ENCODE peak calls at places on chromosomes 11 and 22, in four cellular contexts. L is activated B cell treated with CpG ODN at 0.5 μM for 24 hours, Z is transverse colon, U is right atrium auricular region. J is an unnamed sample.

GRCh38 chr22:30234786-30235470 is 11.6 kb downstream of the LIF start:
- DNase-seq in L (no peak), Z (no peak), U (no peak), J (no peak)

GRCh38 chr11:70307176-70307575 is 36.7 kb downstream of the PPFIA1 start:
- DNase-seq in L (no peak), Z (no peak), U (no peak), J (no peak)

GRCh38 chr11:100824041-100824440 is 137.0 kb downstream of the ARHGAP42 start:
- DNase-seq in L (no peak), Z (no peak), U (no peak), J (no peak)

GRCh38 chr22:49853981-49854791 is 542 bp downstream of the ZBED4 start:
- DNase-seq in L (peak; percentile 38), Z (peak; percentile 50), U (no peak), J (no peak)

GRCh38 chr11:57567210-57567511 is 311 bp downstream of the UBE2L6 start:
- DNase-seq in L (no peak), Z (peak; percentile 34), U (no peak), J (peak; percentile 40)

GRCh38 chr11:48103621-48104561 is 112.7 kb upstream of the OR4B1 start:
- DNase-seq in L (no peak), Z (peak; percentile 51), U (peak; percentile 47), J (no peak)

GRCh38 chr22:28369849-28370248 is 309.8 kb downstream of the TTC28 start:
- DNase-seq in L (no peak), Z (peak; percentile 10), U (no peak), J (no peak)

GRCh38 chr11:118398797-118399564 is 2.4 kb upstream of the ATP5MG start:
- DNase-seq in L (no peak), Z (no peak), U (no peak), J (no peak)

GRCh38 chr11:26143553-26144308 is 188.2 kb upstream of the ANO3 start:
- DNase-seq in L (no peak), Z (no peak), U (no peak), J (no peak)

GRCh38 chr11:126978911-126979310 is 21.7 kb downstream of the KIRREL3 start:
- DNase-seq in L (no peak), Z (no peak), U (no peak), J (no peak)

GRCh38 chr22:47847281-47847890 is 1084.9 kb downstream of the TBC1D22A start:
- DNase-seq in L (no peak), Z (no peak), U (peak; percentile 36), J (no peak)

GRCh38 chr11:30481385-30481784 is 104.8 kb downstream of the MPPED2 start:
- DNase-seq in L (no peak), Z (no peak), U (no peak), J (no peak)

GRCh38 chr11:118789501-118790356 is 1.2 kb downstream of the DDX6 start:
- DNase-seq in L (no peak), Z (no peak), U (no peak), J (peak; percentile 38)

GRCh38 chr11:60307507-60308195 is 19.4 kb upstream of the MS4A6E start:
- DNase-seq in L (no peak), Z (no peak), U (no peak), J (no peak)

GRCh38 chr22:36383110-36383581 is 4.6 kb downstream of the MYH9 start:
- DNase-seq in L (no peak), Z (peak; percentile 83), U (no peak), J (peak; percentile 71)

GRCh38 chr11:57498540-57498939 is 17.0 kb downstream of the SLC43A1 start:
- DNase-seq in L (no peak), Z (no peak), U (no peak), J (no peak)

GRCh38 chr22:49324527-49325491 is 502.9 kb downstream of the BRD1 start:
- DNase-seq in L (no peak), Z (no peak), U (peak; percentile 46), J (no peak)

GRCh38 chr22:38415046-38415445 is 40.0 kb downstream of the KCNJ4 start:
- DNase-seq in L (peak; percentile 12), Z (no peak), U (no peak), J (no peak)

GRCh38 chr22:38412435-38413084 is 42.4 kb downstream of the KCNJ4 start:
- DNase-seq in L (peak; percentile 45), Z (no peak), U (peak; percentile 57), J (peak; percentile 53)

GRCh38 chr22:38414009-38414395 is 41.0 kb downstream of the KCNJ4 start:
- DNase-seq in L (no peak), Z (no peak), U (no peak), J (no peak)

GRCh38 chr22:38411016-38411415 is 44.0 kb downstream of the KCNJ4 start:
- DNase-seq in L (no peak), Z (no peak), U (peak; percentile 30), J (no peak)

DNA sequence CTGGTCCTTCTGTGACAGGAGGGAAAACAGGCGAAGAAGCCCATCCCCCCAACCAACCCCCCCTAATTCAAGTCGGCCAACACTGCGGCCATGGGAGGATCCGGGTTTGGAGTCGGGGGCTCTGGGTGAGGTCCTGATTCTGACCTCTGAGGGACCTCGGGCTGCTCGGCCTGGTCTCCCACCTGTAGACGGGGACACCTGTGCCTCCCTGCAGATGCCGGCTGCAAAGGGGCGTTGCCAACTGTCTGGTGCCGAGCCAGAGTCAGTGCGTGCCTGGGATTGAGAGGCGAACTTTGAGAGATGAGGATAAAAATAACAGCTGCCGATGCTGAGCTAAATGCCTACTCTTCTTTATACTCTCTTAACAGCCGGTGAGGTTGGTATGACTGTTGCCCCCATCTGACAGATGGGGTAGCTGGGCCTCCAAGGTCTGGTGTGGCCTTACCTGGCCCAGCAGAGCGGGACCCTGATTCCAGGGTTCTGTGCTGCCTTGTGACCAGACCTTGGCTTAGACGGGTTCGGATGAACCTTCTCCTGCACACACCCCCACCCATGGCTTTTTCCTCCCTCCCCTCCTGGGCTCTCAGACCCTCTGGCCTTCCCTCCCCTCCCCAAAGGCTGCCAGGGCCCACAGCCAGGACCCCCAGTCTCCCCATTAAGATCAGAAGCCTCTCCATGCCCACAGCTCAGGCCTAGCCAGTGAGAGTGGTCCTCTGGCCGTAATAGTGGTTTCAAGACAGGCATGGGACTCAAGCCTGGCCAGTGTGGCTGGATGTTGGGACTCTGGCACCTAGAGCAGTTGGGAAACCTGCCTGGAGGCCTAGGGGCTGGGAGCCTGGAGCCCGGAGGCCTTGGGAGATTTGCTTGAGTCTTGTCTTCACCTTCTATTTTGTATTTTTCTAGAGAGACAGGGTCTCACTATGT is 41.7 kb downstream of the KCNJ4 start:
- DNase-seq in L (peak; percentile 11), Z (peak; percentile 46), U (no peak), J (no peak)
- TF ChIP-seq CTCF in L (no peak), Z (no peak), U (no peak), J (peak; percentile 9)

GRCh38 chr11:124938206-124938765 is 2.4 kb upstream of the HEPACAM start:
- DNase-seq in L (no peak), Z (no peak), U (no peak), J (no peak)

GRCh38 chr11:124937336-124937935 is 1.6 kb upstream of the HEPACAM start:
- DNase-seq in L (no peak), Z (no peak), U (no peak), J (no peak)

GRCh38 chr11:124935548-124936514 is at the start of gene HEPACAM:
- DNase-seq in L (no peak), Z (no peak), U (no peak), J (no peak)

GRCh38 chr11:124938970-124939369 is 3.1 kb upstream of the HEPACAM start:
- DNase-seq in L (no peak), Z (no peak), U (no peak), J (no peak)

GRCh38 chr11:124934862-124935547 is 842 bp downstream of the HEPACAM start:
- DNase-seq in L (no peak), Z (no peak), U (no peak), J (no peak)
- TF ChIP-seq CTCF in L (no peak), Z (no peak), U (no peak), J (no peak)

GRCh38 chr11:115409691-115410220 is 94.5 kb downstream of the CADM1 start:
- DNase-seq in L (no peak), Z (no peak), U (no peak), J (no peak)
- TF ChIP-seq CTCF in L (no peak), Z (no peak), U (no peak), J (no peak)

GRCh38 chr11:96338910-96339703 is 3.9 kb downstream of the MAML2 start:
- DNase-seq in L (peak; percentile 43), Z (peak; percentile 56), U (peak; percentile 66), J (peak; percentile 33)
- TF ChIP-seq CTCF in L (no peak), Z (no peak), U (no peak), J (no peak)

DNA sequence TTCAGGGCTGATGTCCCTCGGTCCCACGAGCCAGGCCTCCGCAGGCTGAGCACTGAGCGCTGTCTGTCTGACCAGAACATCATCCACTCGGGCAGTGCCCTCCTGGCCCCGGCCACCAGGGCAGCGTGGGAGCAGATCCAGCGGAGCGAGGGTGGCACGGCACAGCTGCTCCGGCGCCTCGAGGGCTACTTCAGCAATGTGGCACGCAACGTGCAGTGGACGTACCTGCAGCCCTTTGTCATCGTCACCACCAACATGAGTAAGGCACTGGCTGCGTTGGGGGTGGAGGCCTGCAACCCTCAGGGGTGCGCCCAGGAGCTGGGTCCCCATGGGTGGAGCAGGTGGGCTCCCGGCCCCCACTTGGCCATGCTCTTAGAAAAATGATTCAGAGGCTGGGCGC is 49.7 kb upstream of the PRODH start:
- DNase-seq in L (no peak), Z (no peak), U (no peak), J (no peak)
- TF ChIP-seq CTCF in L (no peak), Z (no peak), U (no peak), J (no peak)